ENCODE peak calls at places on chromosome 13, in eight cellular contexts. Y is occipital lobe, S is ascending aorta, K is astrocyte of the cerebellum, C is GM12878, H is ELR, J is fibroblast of pulmonary artery, F is HFFc6. Z is an unnamed sample.
A peak's percentile ranks its signal among the peaks of the same experiment; 100 is the strongest.

GRCh38 chr13:21106089-21106488 is 44.7 kb upstream of the LATS2 start:
- DNase-seq in Y (no peak), S (peak; percentile 21), K (peak; percentile 54), C (no peak), H (peak; percentile 78), J (peak; percentile 35), F (peak; percentile 60), Z (no peak)

GRCh38 chr13:59247166-59247565 is 916.6 kb downstream of the DIAPH3 start:
- DNase-seq in Y (peak; percentile 3), S (no peak), K (no peak), C (no peak), H (no peak), J (no peak), F (no peak), Z (peak; percentile 2)

GRCh38 chr13:71864094-71864980 is 2.7 kb downstream of the DACH1 start:
- DNase-seq in Y (no peak), S (no peak), K (no peak), C (no peak), H (peak; percentile 29), J (no peak), F (no peak), Z (peak; percentile 10)

GRCh38 chr13:110108348-110109139 is 198.4 kb downstream of the COL4A1 start:
- DNase-seq in Y (peak; percentile 80), S (peak; percentile 88), K (peak; percentile 70), C (no peak), H (peak; percentile 89), J (peak; percentile 93), F (peak; percentile 83), Z (peak; percentile 75)

GRCh38 chr13:94300401-94300800 is 179.1 kb downstream of the DCT start:
- DNase-seq in Y (no peak), S (no peak), K (no peak), C (no peak), H (no peak), J (no peak), F (no peak), Z (no peak)

GRCh38 chr13:99496322-99497142 is 4.7 kb upstream of the TM9SF2 start:
- DNase-seq in Y (peak; percentile 18), S (peak; percentile 88), K (no peak), C (peak; percentile 75), H (peak; percentile 37), J (peak; percentile 17), F (peak; percentile 20), Z (peak; percentile 87)

GRCh38 chr13:113851826-113852535 is 11.9 kb downstream of the GAS6 start:
- DNase-seq in Y (no peak), S (peak; percentile 40), K (no peak), C (no peak), H (no peak), J (no peak), F (no peak), Z (no peak)

GRCh38 chr13:60662595-60662994 is 265.6 kb downstream of the TDRD3 start:
- DNase-seq in Y (no peak), S (no peak), K (no peak), C (no peak), H (no peak), J (no peak), F (no peak), Z (no peak)

GRCh38 chr13:64305246-64305645 is 2889.6 kb upstream of the PCDH20 start:
- DNase-seq in Y (no peak), S (no peak), K (no peak), C (no peak), H (peak; percentile 17), J (peak; percentile 72), F (peak; percentile 13), Z (no peak)

GRCh38 chr13:20721454-20722357 is 18.2 kb downstream of the IL17D start:
- DNase-seq in Y (peak; percentile 43), S (no peak), K (peak; percentile 24), C (no peak), H (peak; percentile 79), J (peak; percentile 60), F (peak; percentile 56), Z (peak; percentile 75)

GRCh38 chr13:47457631-47458030 is 543.4 kb downstream of the SUCLA2 start:
- DNase-seq in Y (no peak), S (no peak), K (no peak), C (no peak), H (no peak), J (peak; percentile 65), F (peak; percentile 33), Z (no peak)

GRCh38 chr13:111361873-111362648 is 41.6 kb downstream of the TEX29 start:
- DNase-seq in Y (no peak), S (no peak), K (no peak), C (no peak), H (no peak), J (no peak), F (no peak), Z (no peak)

GRCh38 chr13:113820813-113821651 is 42.8 kb downstream of the GAS6 start:
- DNase-seq in Y (peak; percentile 87), S (peak; percentile 87), K (peak; percentile 95), C (no peak), H (peak; percentile 99), J (peak; percentile 92), F (peak; percentile 99), Z (peak; percentile 92)

GRCh38 chr13:20326276-20326675 is 94.2 kb upstream of the GJB6 start:
- DNase-seq in Y (no peak), S (no peak), K (no peak), C (no peak), H (no peak), J (no peak), F (no peak), Z (no peak)

GRCh38 chr13:23608704-23609413 is 38.6 kb downstream of the TNFRSF19 start:
- DNase-seq in Y (no peak), S (peak; percentile 70), K (no peak), C (no peak), H (peak; percentile 85), J (no peak), F (peak; percentile 46), Z (peak; percentile 73)

GRCh38 chr13:98523455-98524102 is 53.3 kb downstream of the STK24 start:
- DNase-seq in Y (no peak), S (peak; percentile 60), K (no peak), C (peak; percentile 63), H (no peak), J (no peak), F (no peak), Z (no peak)

GRCh38 chr13:40986328-40986856 is 32.7 kb downstream of the ELF1 start:
- DNase-seq in Y (no peak), S (no peak), K (peak; percentile 49), C (no peak), H (no peak), J (no peak), F (no peak), Z (no peak)

GRCh38 chr13:41384749-41385503 is 72.4 kb upstream of the RGCC start:
- DNase-seq in Y (no peak), S (no peak), K (no peak), C (no peak), H (peak; percentile 41), J (peak; percentile 42), F (no peak), Z (no peak)

GRCh38 chr13:41941174-41941573 is 19.7 kb downstream of the VWA8 start:
- DNase-seq in Y (no peak), S (no peak), K (no peak), C (no peak), H (no peak), J (peak; percentile 58), F (no peak), Z (no peak)

GRCh38 chr13:95627590-95627989 is 16.9 kb downstream of the DZIP1 start:
- DNase-seq in Y (no peak), S (no peak), K (no peak), C (no peak), H (peak; percentile 63), J (peak; percentile 17), F (peak; percentile 58), Z (peak; percentile 15)

GRCh38 chr13:21434588-21434987 is 24.5 kb downstream of the ZDHHC20 start:
- DNase-seq in Y (no peak), S (no peak), K (no peak), C (no peak), H (no peak), J (no peak), F (no peak), Z (no peak)

GRCh38 chr13:86932935-86933334 is 738.2 kb upstream of the SLITRK5 start:
- DNase-seq in Y (no peak), S (no peak), K (no peak), C (no peak), H (peak; percentile 43), J (peak; percentile 4), F (no peak), Z (no peak)

GRCh38 chr13:114090476-114090875 is 41.9 kb downstream of the RASA3 start:
- DNase-seq in Y (no peak), S (peak; percentile 53), K (no peak), C (no peak), H (no peak), J (no peak), F (no peak), Z (no peak)

GRCh38 chr13:29523199-29523931 is 72.1 kb downstream of the SLC7A1 start:
- DNase-seq in Y (no peak), S (peak; percentile 80), K (no peak), C (no peak), H (no peak), J (peak; percentile 95), F (no peak), Z (peak; percentile 95)

GRCh38 chr13:19644947-19645439 is 11.5 kb downstream of the MPHOSPH8 start:
- DNase-seq in Y (no peak), S (no peak), K (no peak), C (no peak), H (no peak), J (no peak), F (no peak), Z (no peak)

GRCh38 chr13:74187564-74187963 is 53.4 kb upstream of the KLF12 start:
- DNase-seq in Y (no peak), S (no peak), K (no peak), C (no peak), H (peak; percentile 61), J (no peak), F (no peak), Z (no peak)

GRCh38 chr13:70755411-70755810 is 647.2 kb upstream of the KLHL1 start:
- DNase-seq in Y (no peak), S (no peak), K (no peak), C (no peak), H (no peak), J (no peak), F (no peak), Z (no peak)

GRCh38 chr13:80083516-80084085 is 257.3 kb downstream of the SPRY2 start:
- DNase-seq in Y (no peak), S (no peak), K (peak; percentile 89), C (no peak), H (peak; percentile 16), J (peak; percentile 70), F (peak; percentile 5), Z (peak; percentile 42)

GRCh38 chr13:44557986-44558385 is 18.1 kb downstream of the TSC22D1 start:
- DNase-seq in Y (no peak), S (no peak), K (no peak), C (no peak), H (no peak), J (no peak), F (no peak), Z (no peak)

GRCh38 chr13:31998131-31998530 is 33.4 kb upstream of the FRY start:
- DNase-seq in Y (no peak), S (no peak), K (no peak), C (no peak), H (no peak), J (no peak), F (no peak), Z (no peak)

GRCh38 chr13:34076943-34077703 is 259.2 kb downstream of the RFC3 start:
- DNase-seq in Y (no peak), S (no peak), K (peak; percentile 5), C (no peak), H (peak; percentile 61), J (peak; percentile 56), F (peak; percentile 87), Z (peak; percentile 32)

GRCh38 chr13:108944760-108945159 is 315.3 kb downstream of the MYO16 start:
- DNase-seq in Y (no peak), S (no peak), K (no peak), C (no peak), H (peak; percentile 67), J (peak; percentile 44), F (peak; percentile 26), Z (no peak)

GRCh38 chr13:59444210-59444857 is 719.4 kb downstream of the DIAPH3 start:
- DNase-seq in Y (no peak), S (no peak), K (no peak), C (no peak), H (no peak), J (no peak), F (no peak), Z (no peak)

GRCh38 chr13:32910530-32910929 is 105.7 kb upstream of the KL start:
- DNase-seq in Y (no peak), S (no peak), K (no peak), C (no peak), H (peak; percentile 36), J (no peak), F (no peak), Z (no peak)